ENCODE peak calls at places on chromosome 20, in four cellular contexts. K is upper lobe of right lung, N is T-cell, M is GDM1. Q is an unnamed sample.

GRCh38 chr20:43508106-43508505 is 609 bp downstream of the L3MBTL1 start:
- DNase-seq in K (no peak), N (no peak), M (no peak), Q (no peak)

GRCh38 chr20:33871362-33871761 is 60.2 kb downstream of the CHMP4B start:
- DNase-seq in N (no peak), K (no peak), M (no peak), Q (peak; percentile 32)

GRCh38 chr20:57881466-57882405 is 171.9 kb upstream of the PMEPA1 start:
- DNase-seq in N (no peak), K (no peak), M (no peak), Q (no peak)

GRCh38 chr20:25297141-25297905 is 49.4 kb downstream of the PYGB start:
- DNase-seq in N (no peak), K (no peak), M (no peak), Q (no peak)

GRCh38 chr20:63624486-63624885 is 2.4 kb downstream of the GMEB2 start:
- DNase-seq in M (no peak), N (no peak), K (no peak), Q (no peak)

GRCh38 chr20:61510778-61511330 is 258.8 kb downstream of the CDH4 start:
- DNase-seq in N (no peak), M (no peak), K (peak; percentile 21), Q (no peak)

GRCh38 chr20:46400253-46400652 is 6.2 kb downstream of the ELMO2 start:
- DNase-seq in K (no peak), N (no peak), M (no peak), Q (peak; percentile 65)

GRCh38 chr20:24566656-24567055 is 97.2 kb downstream of the SYNDIG1 start:
- DNase-seq in K (no peak), M (no peak), N (no peak), Q (no peak)

GRCh38 chr20:59598625-59599310 is 5.6 kb upstream of the PHACTR3 start:
- DNase-seq in N (no peak), M (no peak), K (no peak), Q (no peak)

GRCh38 chr20:38589967-38590681 is 9.1 kb downstream of the ADIG start:
- DNase-seq in N (no peak), K (no peak), M (no peak), Q (no peak)

GRCh38 chr20:37042986-37043972 is 52.5 kb downstream of the RBL1 start:
- DNase-seq in M (no peak), N (no peak), K (no peak), Q (no peak)

GRCh38 chr20:53205046-53205445 is 232.9 kb downstream of the TSHZ2 start:
- DNase-seq in M (no peak), K (no peak), N (no peak), Q (no peak)

GRCh38 chr20:21177767-21178166 is 51.9 kb downstream of the KIZ start:
- DNase-seq in K (no peak), M (no peak), N (no peak), Q (no peak)

GRCh38 chr20:4102381-4102780 is 87.0 kb upstream of the RNF24 start:
- DNase-seq in N (no peak), K (no peak), M (no peak), Q (no peak)

GRCh38 chr20:2624190-2624589 is 28.2 kb upstream of the NOP56 start:
- DNase-seq in N (no peak), M (no peak), K (no peak), Q (no peak)